ENCODE peak calls at places on chromosomes 2 and 18, in seven cellular contexts. One of them, this sample, is unnamed.

GRCh38 chr2:132560562-132560961 is 109.4 kb downstream of the LYPD1 start:
- DNase-seq in Peyer's patch: no peak
- DNase-seq in HFF-Myc: no peak
- DNase-seq in activated T-helper 1 cell treated with Interleukin-2 at 50 U/mL for 16 hours: no peak
- DNase-seq in effector memory CD4-positive, alpha-beta T cell: no peak
- DNase-seq in naive thymus-derived CD8-positive, alpha-beta T cell: no peak
- DNase-seq in HT1080: no peak
- DNase-seq in this sample: no peak

GRCh38 chr2:124258481-124258880 is 233.4 kb downstream of the CNTNAP5 start:
- DNase-seq in Peyer's patch: no peak
- DNase-seq in HFF-Myc: no peak
- DNase-seq in activated T-helper 1 cell treated with Interleukin-2 at 50 U/mL for 16 hours: no peak
- DNase-seq in effector memory CD4-positive, alpha-beta T cell: no peak
- DNase-seq in naive thymus-derived CD8-positive, alpha-beta T cell: no peak
- DNase-seq in HT1080: peak; percentile 71
- DNase-seq in this sample: no peak

GRCh38 chr2:69013837-69014796 is 1.1 kb downstream of the ANTXR1 start:
- DNase-seq in Peyer's patch: no peak
- DNase-seq in HFF-Myc: no peak
- DNase-seq in activated T-helper 1 cell treated with Interleukin-2 at 50 U/mL for 16 hours: no peak
- DNase-seq in effector memory CD4-positive, alpha-beta T cell: no peak
- DNase-seq in naive thymus-derived CD8-positive, alpha-beta T cell: no peak
- DNase-seq in HT1080: peak; percentile 50
- DNase-seq in this sample: no peak

GRCh38 chr2:146363731-146364130 is 1481.1 kb upstream of the ACVR2A start:
- DNase-seq in Peyer's patch: no peak
- DNase-seq in HFF-Myc: no peak
- DNase-seq in activated T-helper 1 cell treated with Interleukin-2 at 50 U/mL for 16 hours: no peak
- DNase-seq in effector memory CD4-positive, alpha-beta T cell: no peak
- DNase-seq in naive thymus-derived CD8-positive, alpha-beta T cell: no peak
- DNase-seq in HT1080: peak; percentile 3
- DNase-seq in this sample: no peak

GRCh38 chr18:3340015-3340681 is 78.2 kb downstream of the MYL12B start:
- DNase-seq in Peyer's patch: no peak
- DNase-seq in HFF-Myc: no peak
- DNase-seq in activated T-helper 1 cell treated with Interleukin-2 at 50 U/mL for 16 hours: no peak
- DNase-seq in effector memory CD4-positive, alpha-beta T cell: no peak
- DNase-seq in naive thymus-derived CD8-positive, alpha-beta T cell: no peak
- DNase-seq in HT1080: peak; percentile 68
- DNase-seq in this sample: no peak

GRCh38 chr2:88690591-88691338 is 708 bp upstream of the RPIA start:
- DNase-seq in Peyer's patch: peak; percentile 54
- DNase-seq in HFF-Myc: no peak
- DNase-seq in activated T-helper 1 cell treated with Interleukin-2 at 50 U/mL for 16 hours: peak; percentile 13
- DNase-seq in effector memory CD4-positive, alpha-beta T cell: no peak
- DNase-seq in naive thymus-derived CD8-positive, alpha-beta T cell: peak; percentile 18
- DNase-seq in HT1080: no peak
- DNase-seq in this sample: peak; percentile 23

GRCh38 chr2:25089605-25090424 is 47.9 kb downstream of the EFR3B start:
- DNase-seq in Peyer's patch: no peak
- DNase-seq in HFF-Myc: no peak
- DNase-seq in activated T-helper 1 cell treated with Interleukin-2 at 50 U/mL for 16 hours: no peak
- DNase-seq in effector memory CD4-positive, alpha-beta T cell: no peak
- DNase-seq in naive thymus-derived CD8-positive, alpha-beta T cell: no peak
- DNase-seq in HT1080: no peak
- DNase-seq in this sample: no peak

GRCh38 chr2:55862269-55862668 is 61.3 kb downstream of the EFEMP1 start:
- DNase-seq in Peyer's patch: no peak
- DNase-seq in HFF-Myc: peak; percentile 44
- DNase-seq in activated T-helper 1 cell treated with Interleukin-2 at 50 U/mL for 16 hours: no peak
- DNase-seq in effector memory CD4-positive, alpha-beta T cell: no peak
- DNase-seq in naive thymus-derived CD8-positive, alpha-beta T cell: no peak
- DNase-seq in HT1080: peak; percentile 68
- DNase-seq in this sample: no peak

GRCh38 chr2:68709421-68709911 is 25.1 kb upstream of the ARHGAP25 start:
- DNase-seq in Peyer's patch: no peak
- DNase-seq in HFF-Myc: peak; percentile 44
- DNase-seq in activated T-helper 1 cell treated with Interleukin-2 at 50 U/mL for 16 hours: no peak
- DNase-seq in effector memory CD4-positive, alpha-beta T cell: no peak
- DNase-seq in naive thymus-derived CD8-positive, alpha-beta T cell: no peak
- DNase-seq in HT1080: peak; percentile 45
- DNase-seq in this sample: no peak

GRCh38 chr18:25503567-25504081 is 151.7 kb upstream of the ZNF521 start:
- DNase-seq in Peyer's patch: no peak
- DNase-seq in HFF-Myc: peak; percentile 63
- DNase-seq in activated T-helper 1 cell treated with Interleukin-2 at 50 U/mL for 16 hours: no peak
- DNase-seq in effector memory CD4-positive, alpha-beta T cell: no peak
- DNase-seq in naive thymus-derived CD8-positive, alpha-beta T cell: no peak
- DNase-seq in HT1080: peak; percentile 69
- DNase-seq in this sample: no peak

GRCh38 chr2:191165190-191165643 is 14.4 kb upstream of the STAT4 start:
- DNase-seq in Peyer's patch: no peak
- DNase-seq in HFF-Myc: no peak
- DNase-seq in activated T-helper 1 cell treated with Interleukin-2 at 50 U/mL for 16 hours: no peak
- DNase-seq in effector memory CD4-positive, alpha-beta T cell: no peak
- DNase-seq in naive thymus-derived CD8-positive, alpha-beta T cell: no peak
- DNase-seq in HT1080: peak; percentile 64
- DNase-seq in this sample: no peak

GRCh38 chr18:48813833-48814489 is 136.8 kb downstream of the SMAD7 start:
- DNase-seq in Peyer's patch: peak; percentile 20
- DNase-seq in HFF-Myc: no peak
- DNase-seq in activated T-helper 1 cell treated with Interleukin-2 at 50 U/mL for 16 hours: no peak
- DNase-seq in effector memory CD4-positive, alpha-beta T cell: peak; percentile 62
- DNase-seq in naive thymus-derived CD8-positive, alpha-beta T cell: no peak
- DNase-seq in HT1080: peak; percentile 18
- DNase-seq in this sample: peak; percentile 50

This sample was measured in T-helper 9 cell.